ENCODE peak calls at places on chromosomes 1 and 21, in six cellular contexts. H is Jurkat, Clone E6-1; M is activated T-cell treated with anti-CD3 and anti-CD28 coated beads, Interleukin-2, amount 50 U/mL, for 72 hours; A is NCI-H510A; K is B cell; J is NCI-H526. V is an unnamed sample.

GRCh38 chr1:183806086-183806485 is 1.2 kb downstream of the RGL1 start:
- DNase-seq in J (peak), M (no peak), A (no peak), H (no peak), K (no peak), V (no peak)

GRCh38 chr1:166730299-166730888 is 108.9 kb upstream of the POGK start:
- DNase-seq in H (peak), J (no peak), M (no peak), K (no peak), A (no peak), V (peak)

GRCh38 chr1:234975122-234975940 is 153.3 kb downstream of the TOMM20 start:
- DNase-seq in K (no peak), A (peak), H (no peak), M (no peak), J (no peak), V (no peak)

GRCh38 chr1:99776133-99776532 is 9.7 kb upstream of the FRRS1 start:
- DNase-seq in M (no peak), J (no peak), A (no peak), H (no peak), K (no peak), V (no peak)

GRCh38 chr1:172727956-172728603 is 69.2 kb downstream of the FASLG start:
- DNase-seq in A (no peak), J (peak), K (no peak), H (peak), M (peak), V (no peak)

GRCh38 chr1:165717918-165718515 is 19.7 kb upstream of the ALDH9A1 start:
- DNase-seq in K (peak), J (peak), M (peak), A (no peak), H (peak), V (no peak)

GRCh38 chr1:245942861-245943260 is 564.2 kb downstream of the SMYD3 start:
- DNase-seq in K (no peak), J (no peak), A (no peak), H (peak), M (no peak), V (no peak)

GRCh38 chr1:22259581-22260282 is 116.8 kb upstream of the WNT4 start:
- DNase-seq in J (no peak), M (no peak), H (no peak), K (no peak), A (no peak), V (peak)

GRCh38 chr1:65260851-65261473 is 48.4 kb upstream of the DNAJC6 start:
- DNase-seq in A (no peak), J (no peak), H (no peak), M (no peak), K (no peak), V (no peak)

GRCh38 chr1:31878018-31878417 is 60.1 kb downstream of the PTP4A2 start:
- DNase-seq in H (no peak), M (no peak), K (no peak), J (no peak), A (no peak), V (no peak)

GRCh38 chr21:23601549-23601948 is 2005.7 kb downstream of the MRPL39 start:
- DNase-seq in M (no peak), K (no peak), H (no peak), J (no peak), A (no peak), V (no peak)

GRCh38 chr1:53470155-53470554 is 11.0 kb downstream of the DMRTB1 start:
- DNase-seq in J (peak), K (no peak), A (peak), H (no peak), M (no peak), V (peak)

GRCh38 chr1:113129529-113130185 is 56.7 kb downstream of the LRIG2 start:
- DNase-seq in M (no peak), J (no peak), H (no peak), K (no peak), A (no peak), V (no peak)

GRCh38 chr1:11134352-11135266 is 34.9 kb upstream of the EXOSC10 start:
- DNase-seq in K (no peak), H (no peak), J (no peak), A (no peak), M (no peak), V (no peak)

GRCh38 chr21:16634522-16634914 is 878.3 kb upstream of the CXADR start:
- DNase-seq in K (no peak), J (peak), H (no peak), M (no peak), A (no peak), V (no peak)

GRCh38 chr1:205972491-205973168 is 29.4 kb upstream of the SLC26A9 start:
- DNase-seq in J (peak), K (no peak), H (no peak), A (no peak), M (no peak), V (no peak)

GRCh38 chr1:159949891-159950480 is 4.1 kb downstream of the SLAMF9 start:
- DNase-seq in J (no peak), H (no peak), A (no peak), K (peak), M (no peak), V (no peak)

GRCh38 chr1:54887665-54888071 is 673 bp upstream of the DHCR24 start:
- DNase-seq in H (no peak), A (no peak), K (no peak), J (no peak), M (no peak), V (peak)

GRCh38 chr1:181893937-181894336 is 167.6 kb downstream of the ZNF648 start:
- DNase-seq in J (no peak), H (no peak), K (no peak), M (no peak), A (no peak), V (no peak)

GRCh38 chr1:232463226-232463625 is 166.7 kb downstream of the SIPA1L2 start:
- DNase-seq in M (no peak), J (no peak), A (no peak), H (no peak), K (no peak), V (no peak)

GRCh38 chr21:35530726-35531125 is 481.6 kb upstream of the RUNX1 start:
- DNase-seq in H (no peak), J (no peak), K (no peak), M (no peak), A (no peak), V (no peak)

GRCh38 chr21:34085129-34085528 is 11.8 kb downstream of the MRPS6 start:
- DNase-seq in A (no peak), J (no peak), K (no peak), H (no peak), M (no peak), V (no peak)

GRCh38 chr21:36511484-36512227 is 31.7 kb upstream of the CLDN14 start:
- DNase-seq in H (peak), J (no peak), M (no peak), K (no peak), A (no peak), V (no peak)

GRCh38 chr1:55468438-55468837 is 253.3 kb upstream of the USP24 start:
- DNase-seq in J (no peak), M (no peak), H (no peak), A (no peak), K (no peak), V (no peak)

V was measured in lower lobe of right lung.